ENCODE peak calls at places on chromosomes 2 and 18, in nine cellular contexts. S, C, O, V, L, U, Y, F and D are unnamed samples.

GRCh38 chr18:37665346-37665745 is 99.7 kb upstream of the CELF4 start:
- DNase-seq in S (no peak), C (no peak), O (no peak), V (no peak), L (no peak), U (no peak), Y (no peak), F (no peak), D (no peak)

GRCh38 chr2:85173909-85174308 is 40.7 kb downstream of the TCF7L1 start:
- DNase-seq in S (no peak), C (no peak), O (no peak), V (no peak), L (no peak), U (no peak), Y (no peak), F (no peak), D (no peak)

GRCh38 chr2:128307595-128307994 is 11.1 kb downstream of the HS6ST1 start:
- DNase-seq in S (no peak), C (no peak), O (no peak), V (no peak), L (no peak), U (no peak), Y (no peak), F (no peak), D (no peak)

GRCh38 chr2:1736045-1736444 is 8.3 kb downstream of the PXDN start:
- DNase-seq in S (no peak), C (no peak), O (no peak), V (no peak), L (no peak), U (no peak), Y (no peak), F (no peak), D (peak; percentile 17)

GRCh38 chr2:40405440-40405839 is 46.5 kb downstream of the SLC8A1 start:
- DNase-seq in S (no peak), C (no peak), O (no peak), V (no peak), L (no peak), U (no peak), Y (peak; percentile 50), F (no peak), D (no peak)

GRCh38 chr2:112516801-112517200 is 25.5 kb upstream of the POLR1B start:
- DNase-seq in S (no peak), C (no peak), O (no peak), V (no peak), L (no peak), U (no peak), Y (no peak), F (no peak), D (no peak)

GRCh38 chr2:58973831-58974281 is 732.7 kb upstream of the FANCL start:
- DNase-seq in S (no peak), C (no peak), O (no peak), V (no peak), L (no peak), U (no peak), Y (no peak), F (no peak), D (no peak)

GRCh38 chr18:79914614-79915160 is 36.8 kb downstream of the SLC66A2 start:
- DNase-seq in S (no peak), C (no peak), O (no peak), V (no peak), L (no peak), U (no peak), Y (no peak), F (no peak), D (no peak)

GRCh38 chr2:76197842-76198448 is 487.2 kb upstream of the GCFC2 start:
- DNase-seq in S (peak; percentile 55), C (peak; percentile 44), O (peak; percentile 67), V (peak; percentile 65), L (peak; percentile 69), U (peak; percentile 49), Y (no peak), F (peak; percentile 16), D (peak; percentile 23)

GRCh38 chr18:2173464-2173863 is 397.8 kb downstream of the METTL4 start:
- DNase-seq in S (no peak), C (peak; percentile 56), O (peak; percentile 33), V (peak; percentile 53), L (no peak), U (no peak), Y (peak; percentile 11), F (peak; percentile 4), D (peak; percentile 73)

GRCh38 chr2:181231151-181231550 is 226.0 kb upstream of the ITGA4 start:
- DNase-seq in S (no peak), C (no peak), O (no peak), V (no peak), L (no peak), U (no peak), Y (no peak), F (no peak), D (no peak)

GRCh38 chr2:217216982-217217381 is 357.1 kb upstream of the TNP1 start:
- DNase-seq in S (no peak), C (no peak), O (no peak), V (no peak), L (no peak), U (no peak), Y (no peak), F (no peak), D (no peak)

GRCh38 chr2:204065571-204065970 is 129.0 kb downstream of the ICOS start:
- DNase-seq in S (no peak), C (no peak), O (no peak), V (no peak), L (no peak), U (no peak), Y (no peak), F (no peak), D (no peak)

GRCh38 chr2:105873721-105874120 is 129.0 kb downstream of the NCK2 start:
- DNase-seq in S (no peak), C (no peak), O (peak; percentile 10), V (peak; percentile 59), L (peak; percentile 92), U (no peak), Y (no peak), F (no peak), D (peak; percentile 36)